ENCODE peak calls at places on chromosomes 12 and 14, in ten cellular contexts. One of them, this sample, is unnamed.

GRCh38 chr14:82067221-82067620 is 533.6 kb upstream of the SEL1L start:
- DNase-seq in iris pigment epithelial cell: no peak
- DNase-seq in A549: no peak
- DNase-seq in activated naive CD8-positive, alpha-beta T cell treated with anti-CD3 and anti-CD28 coated beads, Interleukin-2, amount 50 U/mL, for 16 hours: no peak
- DNase-seq in hippocampal formation: no peak
- DNase-seq in lung microvascular endothelial cell: no peak
- DNase-seq in kidney glomerular epithelial cell: no peak
- DNase-seq in NCI-H345: peak
- DNase-seq in NCI-H1105 treated with DMSO at 0.1 percent for 48 hours: peak
- DNase-seq in CD4-positive, alpha-beta T cell: no peak
- DNase-seq in this sample: no peak

GRCh38 chr12:89353823-89354629 is 1.7 kb upstream of the DUSP6 start:
- DNase-seq in iris pigment epithelial cell: peak
- DNase-seq in A549: peak
- DNase-seq in activated naive CD8-positive, alpha-beta T cell treated with anti-CD3 and anti-CD28 coated beads, Interleukin-2, amount 50 U/mL, for 16 hours: peak
- DNase-seq in hippocampal formation: no peak
- DNase-seq in lung microvascular endothelial cell: peak
- DNase-seq in kidney glomerular epithelial cell: peak
- DNase-seq in NCI-H345: peak
- DNase-seq in NCI-H1105 treated with DMSO at 0.1 percent for 48 hours: peak
- DNase-seq in CD4-positive, alpha-beta T cell: peak
- DNase-seq in this sample: peak

GRCh38 chr12:107847830-107848229 is 73.3 kb downstream of the ASCL4 start:
- DNase-seq in iris pigment epithelial cell: no peak
- DNase-seq in A549: no peak
- DNase-seq in activated naive CD8-positive, alpha-beta T cell treated with anti-CD3 and anti-CD28 coated beads, Interleukin-2, amount 50 U/mL, for 16 hours: no peak
- DNase-seq in hippocampal formation: no peak
- DNase-seq in lung microvascular endothelial cell: no peak
- DNase-seq in kidney glomerular epithelial cell: no peak
- DNase-seq in NCI-H345: peak
- DNase-seq in NCI-H1105 treated with DMSO at 0.1 percent for 48 hours: peak
- DNase-seq in CD4-positive, alpha-beta T cell: no peak
- DNase-seq in this sample: no peak

GRCh38 chr12:49687941-49688340 is 19.3 kb downstream of the FMNL3 start:
- DNase-seq in iris pigment epithelial cell: no peak
- DNase-seq in A549: no peak
- DNase-seq in activated naive CD8-positive, alpha-beta T cell treated with anti-CD3 and anti-CD28 coated beads, Interleukin-2, amount 50 U/mL, for 16 hours: no peak
- DNase-seq in hippocampal formation: no peak
- DNase-seq in lung microvascular endothelial cell: no peak
- DNase-seq in kidney glomerular epithelial cell: no peak
- DNase-seq in NCI-H345: no peak
- DNase-seq in NCI-H1105 treated with DMSO at 0.1 percent for 48 hours: no peak
- DNase-seq in CD4-positive, alpha-beta T cell: no peak
- DNase-seq in this sample: no peak

GRCh38 chr12:32454075-32454474 is 54.7 kb downstream of the FGD4 start:
- DNase-seq in iris pigment epithelial cell: peak
- DNase-seq in A549: peak
- DNase-seq in activated naive CD8-positive, alpha-beta T cell treated with anti-CD3 and anti-CD28 coated beads, Interleukin-2, amount 50 U/mL, for 16 hours: no peak
- DNase-seq in hippocampal formation: no peak
- DNase-seq in lung microvascular endothelial cell: peak
- DNase-seq in kidney glomerular epithelial cell: peak
- DNase-seq in NCI-H345: no peak
- DNase-seq in NCI-H1105 treated with DMSO at 0.1 percent for 48 hours: no peak
- DNase-seq in CD4-positive, alpha-beta T cell: no peak
- DNase-seq in this sample: no peak

GRCh38 chr12:106287364-106287763 is 15.2 kb upstream of the TCP11L2 start:
- DNase-seq in iris pigment epithelial cell: no peak
- DNase-seq in A549: no peak
- DNase-seq in activated naive CD8-positive, alpha-beta T cell treated with anti-CD3 and anti-CD28 coated beads, Interleukin-2, amount 50 U/mL, for 16 hours: no peak
- DNase-seq in hippocampal formation: no peak
- DNase-seq in lung microvascular endothelial cell: no peak
- DNase-seq in kidney glomerular epithelial cell: no peak
- DNase-seq in NCI-H345: no peak
- DNase-seq in NCI-H1105 treated with DMSO at 0.1 percent for 48 hours: no peak
- DNase-seq in CD4-positive, alpha-beta T cell: no peak
- DNase-seq in this sample: no peak

GRCh38 chr14:50985816-50986396 is 41.6 kb upstream of the PYGL start:
- DNase-seq in iris pigment epithelial cell: no peak
- DNase-seq in A549: no peak
- DNase-seq in activated naive CD8-positive, alpha-beta T cell treated with anti-CD3 and anti-CD28 coated beads, Interleukin-2, amount 50 U/mL, for 16 hours: no peak
- DNase-seq in hippocampal formation: no peak
- DNase-seq in lung microvascular endothelial cell: no peak
- DNase-seq in kidney glomerular epithelial cell: no peak
- DNase-seq in NCI-H345: no peak
- DNase-seq in NCI-H1105 treated with DMSO at 0.1 percent for 48 hours: no peak
- DNase-seq in CD4-positive, alpha-beta T cell: no peak
- DNase-seq in this sample: no peak

GRCh38 chr12:131348226-131349010 is 362.5 kb upstream of the SFSWAP start:
- DNase-seq in iris pigment epithelial cell: no peak
- DNase-seq in A549: no peak
- DNase-seq in activated naive CD8-positive, alpha-beta T cell treated with anti-CD3 and anti-CD28 coated beads, Interleukin-2, amount 50 U/mL, for 16 hours: no peak
- DNase-seq in hippocampal formation: peak
- DNase-seq in lung microvascular endothelial cell: no peak
- DNase-seq in kidney glomerular epithelial cell: no peak
- DNase-seq in NCI-H345: no peak
- DNase-seq in NCI-H1105 treated with DMSO at 0.1 percent for 48 hours: no peak
- DNase-seq in CD4-positive, alpha-beta T cell: no peak
- DNase-seq in this sample: no peak

GRCh38 chr14:104570869-104571635 is 8.5 kb upstream of the C14orf180 start:
- DNase-seq in iris pigment epithelial cell: no peak
- DNase-seq in A549: no peak
- DNase-seq in activated naive CD8-positive, alpha-beta T cell treated with anti-CD3 and anti-CD28 coated beads, Interleukin-2, amount 50 U/mL, for 16 hours: no peak
- DNase-seq in hippocampal formation: no peak
- DNase-seq in lung microvascular endothelial cell: no peak
- DNase-seq in kidney glomerular epithelial cell: no peak
- DNase-seq in NCI-H345: no peak
- DNase-seq in NCI-H1105 treated with DMSO at 0.1 percent for 48 hours: no peak
- DNase-seq in CD4-positive, alpha-beta T cell: no peak
- DNase-seq in this sample: no peak

GRCh38 chr14:99035712-99036593 is 236.0 kb downstream of the BCL11B start:
- DNase-seq in iris pigment epithelial cell: peak
- DNase-seq in A549: peak
- DNase-seq in activated naive CD8-positive, alpha-beta T cell treated with anti-CD3 and anti-CD28 coated beads, Interleukin-2, amount 50 U/mL, for 16 hours: no peak
- DNase-seq in hippocampal formation: peak
- DNase-seq in lung microvascular endothelial cell: no peak
- DNase-seq in kidney glomerular epithelial cell: peak
- DNase-seq in NCI-H345: no peak
- DNase-seq in NCI-H1105 treated with DMSO at 0.1 percent for 48 hours: no peak
- DNase-seq in CD4-positive, alpha-beta T cell: no peak
- DNase-seq in this sample: peak

GRCh38 chr12:131608740-131609665 is 101.9 kb upstream of the SFSWAP start:
- DNase-seq in iris pigment epithelial cell: peak
- DNase-seq in A549: peak
- DNase-seq in activated naive CD8-positive, alpha-beta T cell treated with anti-CD3 and anti-CD28 coated beads, Interleukin-2, amount 50 U/mL, for 16 hours: peak
- DNase-seq in hippocampal formation: peak
- DNase-seq in lung microvascular endothelial cell: peak
- DNase-seq in kidney glomerular epithelial cell: no peak
- DNase-seq in NCI-H345: peak
- DNase-seq in NCI-H1105 treated with DMSO at 0.1 percent for 48 hours: peak
- DNase-seq in CD4-positive, alpha-beta T cell: peak
- DNase-seq in this sample: no peak

GRCh38 chr12:58889557-58889956 is 30.7 kb downstream of the LRIG3 start:
- DNase-seq in iris pigment epithelial cell: no peak
- DNase-seq in A549: no peak
- DNase-seq in activated naive CD8-positive, alpha-beta T cell treated with anti-CD3 and anti-CD28 coated beads, Interleukin-2, amount 50 U/mL, for 16 hours: no peak
- DNase-seq in hippocampal formation: peak
- DNase-seq in lung microvascular endothelial cell: no peak
- DNase-seq in kidney glomerular epithelial cell: no peak
- DNase-seq in NCI-H345: peak
- DNase-seq in NCI-H1105 treated with DMSO at 0.1 percent for 48 hours: peak
- DNase-seq in CD4-positive, alpha-beta T cell: no peak
- DNase-seq in this sample: no peak

GRCh38 chr12:114834621-114835020 is 150.6 kb upstream of the TBX3 start:
- DNase-seq in iris pigment epithelial cell: peak
- DNase-seq in A549: no peak
- DNase-seq in activated naive CD8-positive, alpha-beta T cell treated with anti-CD3 and anti-CD28 coated beads, Interleukin-2, amount 50 U/mL, for 16 hours: no peak
- DNase-seq in hippocampal formation: no peak
- DNase-seq in lung microvascular endothelial cell: peak
- DNase-seq in kidney glomerular epithelial cell: no peak
- DNase-seq in NCI-H345: no peak
- DNase-seq in NCI-H1105 treated with DMSO at 0.1 percent for 48 hours: no peak
- DNase-seq in CD4-positive, alpha-beta T cell: no peak
- DNase-seq in this sample: no peak

GRCh38 chr12:8899835-8900234 is 14.5 kb upstream of the PHC1 start:
- DNase-seq in iris pigment epithelial cell: no peak
- DNase-seq in A549: no peak
- DNase-seq in activated naive CD8-positive, alpha-beta T cell treated with anti-CD3 and anti-CD28 coated beads, Interleukin-2, amount 50 U/mL, for 16 hours: no peak
- DNase-seq in hippocampal formation: no peak
- DNase-seq in lung microvascular endothelial cell: no peak
- DNase-seq in kidney glomerular epithelial cell: no peak
- DNase-seq in NCI-H345: no peak
- DNase-seq in NCI-H1105 treated with DMSO at 0.1 percent for 48 hours: no peak
- DNase-seq in CD4-positive, alpha-beta T cell: no peak
- DNase-seq in this sample: no peak

GRCh38 chr12:82896979-82897378 is 210.3 kb downstream of the TMTC2 start:
- DNase-seq in iris pigment epithelial cell: peak
- DNase-seq in A549: peak
- DNase-seq in activated naive CD8-positive, alpha-beta T cell treated with anti-CD3 and anti-CD28 coated beads, Interleukin-2, amount 50 U/mL, for 16 hours: no peak
- DNase-seq in hippocampal formation: no peak
- DNase-seq in lung microvascular endothelial cell: peak
- DNase-seq in kidney glomerular epithelial cell: peak
- DNase-seq in NCI-H345: no peak
- DNase-seq in NCI-H1105 treated with DMSO at 0.1 percent for 48 hours: no peak
- DNase-seq in CD4-positive, alpha-beta T cell: no peak
- DNase-seq in this sample: no peak

GRCh38 chr12:51222461-51222860 is 4.6 kb upstream of the POU6F1 start:
- DNase-seq in iris pigment epithelial cell: no peak
- DNase-seq in A549: peak
- DNase-seq in activated naive CD8-positive, alpha-beta T cell treated with anti-CD3 and anti-CD28 coated beads, Interleukin-2, amount 50 U/mL, for 16 hours: no peak
- DNase-seq in hippocampal formation: no peak
- DNase-seq in lung microvascular endothelial cell: peak
- DNase-seq in kidney glomerular epithelial cell: no peak
- DNase-seq in NCI-H345: no peak
- DNase-seq in NCI-H1105 treated with DMSO at 0.1 percent for 48 hours: peak
- DNase-seq in CD4-positive, alpha-beta T cell: no peak
- DNase-seq in this sample: no peak

GRCh38 chr14:74302160-74302628 is 540 bp downstream of the ABCD4 start:
- DNase-seq in iris pigment epithelial cell: peak
- DNase-seq in A549: peak
- DNase-seq in activated naive CD8-positive, alpha-beta T cell treated with anti-CD3 and anti-CD28 coated beads, Interleukin-2, amount 50 U/mL, for 16 hours: no peak
- DNase-seq in hippocampal formation: peak
- DNase-seq in lung microvascular endothelial cell: peak
- DNase-seq in kidney glomerular epithelial cell: peak
- DNase-seq in NCI-H345: peak
- DNase-seq in NCI-H1105 treated with DMSO at 0.1 percent for 48 hours: peak
- DNase-seq in CD4-positive, alpha-beta T cell: peak
- DNase-seq in this sample: no peak

GRCh38 chr12:57479376-57480115 is at the start of gene ARHGAP9:
- DNase-seq in iris pigment epithelial cell: peak
- DNase-seq in A549: no peak
- DNase-seq in activated naive CD8-positive, alpha-beta T cell treated with anti-CD3 and anti-CD28 coated beads, Interleukin-2, amount 50 U/mL, for 16 hours: no peak
- DNase-seq in hippocampal formation: no peak
- DNase-seq in lung microvascular endothelial cell: peak
- DNase-seq in kidney glomerular epithelial cell: no peak
- DNase-seq in NCI-H345: no peak
- DNase-seq in NCI-H1105 treated with DMSO at 0.1 percent for 48 hours: no peak
- DNase-seq in CD4-positive, alpha-beta T cell: peak
- DNase-seq in this sample: no peak

GRCh38 chr14:21734457-21735074 is 60.9 kb upstream of the OR4E1 start:
- DNase-seq in iris pigment epithelial cell: peak
- DNase-seq in A549: peak
- DNase-seq in activated naive CD8-positive, alpha-beta T cell treated with anti-CD3 and anti-CD28 coated beads, Interleukin-2, amount 50 U/mL, for 16 hours: no peak
- DNase-seq in hippocampal formation: peak
- DNase-seq in lung microvascular endothelial cell: peak
- DNase-seq in kidney glomerular epithelial cell: peak
- DNase-seq in NCI-H345: peak
- DNase-seq in NCI-H1105 treated with DMSO at 0.1 percent for 48 hours: peak
- DNase-seq in CD4-positive, alpha-beta T cell: peak
- DNase-seq in this sample: no peak

GRCh38 chr12:67426067-67426466 is 156.9 kb downstream of the CAND1 start:
- DNase-seq in iris pigment epithelial cell: peak
- DNase-seq in A549: no peak
- DNase-seq in activated naive CD8-positive, alpha-beta T cell treated with anti-CD3 and anti-CD28 coated beads, Interleukin-2, amount 50 U/mL, for 16 hours: no peak
- DNase-seq in hippocampal formation: no peak
- DNase-seq in lung microvascular endothelial cell: no peak
- DNase-seq in kidney glomerular epithelial cell: peak
- DNase-seq in NCI-H345: peak
- DNase-seq in NCI-H1105 treated with DMSO at 0.1 percent for 48 hours: peak
- DNase-seq in CD4-positive, alpha-beta T cell: no peak
- DNase-seq in this sample: no peak

GRCh38 chr12:74021937-74022336 is 515.7 kb upstream of the ATXN7L3B start:
- DNase-seq in iris pigment epithelial cell: peak
- DNase-seq in A549: peak
- DNase-seq in activated naive CD8-positive, alpha-beta T cell treated with anti-CD3 and anti-CD28 coated beads, Interleukin-2, amount 50 U/mL, for 16 hours: no peak
- DNase-seq in hippocampal formation: peak
- DNase-seq in lung microvascular endothelial cell: peak
- DNase-seq in kidney glomerular epithelial cell: peak
- DNase-seq in NCI-H345: peak
- DNase-seq in NCI-H1105 treated with DMSO at 0.1 percent for 48 hours: peak
- DNase-seq in CD4-positive, alpha-beta T cell: no peak
- DNase-seq in this sample: peak

GRCh38 chr14:61374284-61374683 is 52.9 kb downstream of the PRKCH start:
- DNase-seq in iris pigment epithelial cell: no peak
- DNase-seq in A549: no peak
- DNase-seq in activated naive CD8-positive, alpha-beta T cell treated with anti-CD3 and anti-CD28 coated beads, Interleukin-2, amount 50 U/mL, for 16 hours: no peak
- DNase-seq in hippocampal formation: no peak
- DNase-seq in lung microvascular endothelial cell: no peak
- DNase-seq in kidney glomerular epithelial cell: no peak
- DNase-seq in NCI-H345: no peak
- DNase-seq in NCI-H1105 treated with DMSO at 0.1 percent for 48 hours: no peak
- DNase-seq in CD4-positive, alpha-beta T cell: no peak
- DNase-seq in this sample: no peak

GRCh38 chr12:107027304-107028053 is 40.5 kb upstream of the MTERF2 start:
- DNase-seq in iris pigment epithelial cell: peak
- DNase-seq in A549: peak
- DNase-seq in activated naive CD8-positive, alpha-beta T cell treated with anti-CD3 and anti-CD28 coated beads, Interleukin-2, amount 50 U/mL, for 16 hours: no peak
- DNase-seq in hippocampal formation: peak
- DNase-seq in lung microvascular endothelial cell: peak
- DNase-seq in kidney glomerular epithelial cell: peak
- DNase-seq in NCI-H345: no peak
- DNase-seq in NCI-H1105 treated with DMSO at 0.1 percent for 48 hours: no peak
- DNase-seq in CD4-positive, alpha-beta T cell: no peak
- DNase-seq in this sample: no peak

GRCh38 chr14:76484355-76484754 is 108.4 kb downstream of the ESRRB start:
- DNase-seq in iris pigment epithelial cell: no peak
- DNase-seq in A549: no peak
- DNase-seq in activated naive CD8-positive, alpha-beta T cell treated with anti-CD3 and anti-CD28 coated beads, Interleukin-2, amount 50 U/mL, for 16 hours: no peak
- DNase-seq in hippocampal formation: no peak
- DNase-seq in lung microvascular endothelial cell: no peak
- DNase-seq in kidney glomerular epithelial cell: no peak
- DNase-seq in NCI-H345: no peak
- DNase-seq in NCI-H1105 treated with DMSO at 0.1 percent for 48 hours: no peak
- DNase-seq in CD4-positive, alpha-beta T cell: no peak
- DNase-seq in this sample: no peak

GRCh38 chr12:47032644-47033043 is 46.8 kb upstream of the PCED1B start:
- DNase-seq in iris pigment epithelial cell: peak
- DNase-seq in A549: peak
- DNase-seq in activated naive CD8-positive, alpha-beta T cell treated with anti-CD3 and anti-CD28 coated beads, Interleukin-2, amount 50 U/mL, for 16 hours: no peak
- DNase-seq in hippocampal formation: peak
- DNase-seq in lung microvascular endothelial cell: peak
- DNase-seq in kidney glomerular epithelial cell: peak
- DNase-seq in NCI-H345: peak
- DNase-seq in NCI-H1105 treated with DMSO at 0.1 percent for 48 hours: peak
- DNase-seq in CD4-positive, alpha-beta T cell: peak
- DNase-seq in this sample: no peak

GRCh38 chr14:68143341-68143807 is 323.8 kb downstream of the RAD51B start:
- DNase-seq in iris pigment epithelial cell: peak
- DNase-seq in A549: peak
- DNase-seq in activated naive CD8-positive, alpha-beta T cell treated with anti-CD3 and anti-CD28 coated beads, Interleukin-2, amount 50 U/mL, for 16 hours: no peak
- DNase-seq in hippocampal formation: no peak
- DNase-seq in lung microvascular endothelial cell: peak
- DNase-seq in kidney glomerular epithelial cell: no peak
- DNase-seq in NCI-H345: no peak
- DNase-seq in NCI-H1105 treated with DMSO at 0.1 percent for 48 hours: no peak
- DNase-seq in CD4-positive, alpha-beta T cell: no peak
- DNase-seq in this sample: no peak

GRCh38 chr12:117031843-117032592 is 67.2 kb downstream of the TESC start:
- DNase-seq in iris pigment epithelial cell: no peak
- DNase-seq in A549: no peak
- DNase-seq in activated naive CD8-positive, alpha-beta T cell treated with anti-CD3 and anti-CD28 coated beads, Interleukin-2, amount 50 U/mL, for 16 hours: no peak
- DNase-seq in hippocampal formation: no peak
- DNase-seq in lung microvascular endothelial cell: no peak
- DNase-seq in kidney glomerular epithelial cell: no peak
- DNase-seq in NCI-H345: no peak
- DNase-seq in NCI-H1105 treated with DMSO at 0.1 percent for 48 hours: no peak
- DNase-seq in CD4-positive, alpha-beta T cell: no peak
- DNase-seq in this sample: peak

GRCh38 chr12:65891987-65892481 is 67.8 kb downstream of the HMGA2 start:
- DNase-seq in iris pigment epithelial cell: peak
- DNase-seq in A549: peak
- DNase-seq in activated naive CD8-positive, alpha-beta T cell treated with anti-CD3 and anti-CD28 coated beads, Interleukin-2, amount 50 U/mL, for 16 hours: no peak
- DNase-seq in hippocampal formation: peak
- DNase-seq in lung microvascular endothelial cell: peak
- DNase-seq in kidney glomerular epithelial cell: peak
- DNase-seq in NCI-H345: no peak
- DNase-seq in NCI-H1105 treated with DMSO at 0.1 percent for 48 hours: no peak
- DNase-seq in CD4-positive, alpha-beta T cell: no peak
- DNase-seq in this sample: peak